ENCODE peak calls at places on chromosome 19, in six cellular contexts. G is RWPE1, U is ascending aorta, T is endothelial cell, W is breast epithelium, B is Caco-2. I is an unnamed sample.

GRCh38 chr19:4534836-4535658 is at the start of gene PLIN5:
- DNase-seq in G (peak; percentile 77), U (no peak), T (peak; percentile 77), W (peak; percentile 74), B (peak; percentile 84), I (peak; percentile 95)

GRCh38 chr19:53982611-53983010 is 8.8 kb upstream of the CACNG6 start:
- DNase-seq in W (no peak), U (no peak), T (no peak), B (no peak), G (no peak), I (peak; percentile 36)

GRCh38 chr19:35883920-35884319 is 15.5 kb downstream of the APLP1 start:
- DNase-seq in G (no peak), B (no peak), U (no peak), T (no peak), W (no peak), I (no peak)

GRCh38 chr19:5251096-5252065 is 89.2 kb downstream of the PTPRS start:
- DNase-seq in B (no peak), G (no peak), T (no peak), W (no peak), U (no peak), I (peak; percentile 49)

GRCh38 chr19:7705387-7706187 is 3.7 kb upstream of the FCER2 start:
- DNase-seq in W (no peak), U (no peak), G (no peak), B (no peak), T (no peak), I (no peak)

GRCh38 chr19:4537953-4538600 is 1.8 kb downstream of the LRG1 start:
- DNase-seq in T (no peak), B (no peak), U (no peak), W (no peak), G (no peak), I (peak; percentile 64)

GRCh38 chr19:4977299-4978174 is 8.6 kb downstream of the KDM4B start:
- DNase-seq in G (peak; percentile 57), B (no peak), T (no peak), W (no peak), U (no peak), I (no peak)

GRCh38 chr19:38304866-38305429 is 897 bp downstream of the C19orf33 start:
- DNase-seq in G (peak; percentile 93), T (peak; percentile 44), W (peak; percentile 74), U (no peak), B (peak; percentile 93), I (peak; percentile 99)

GRCh38 chr19:16596399-16596798 is 24.2 kb upstream of the SLC35E1 start:
- DNase-seq in T (no peak), W (no peak), G (peak; percentile 56), U (no peak), B (no peak), I (no peak)

GRCh38 chr19:42207767-42208259 is 9.7 kb downstream of the DEDD2 start:
- DNase-seq in T (no peak), U (no peak), G (peak; percentile 71), B (no peak), W (no peak), I (no peak)

GRCh38 chr19:49224856-49225255 is 67.3 kb downstream of the TRPM4 start:
- DNase-seq in B (peak; percentile 71), U (no peak), T (peak; percentile 74), W (no peak), G (peak; percentile 65), I (peak; percentile 87)

DNA sequence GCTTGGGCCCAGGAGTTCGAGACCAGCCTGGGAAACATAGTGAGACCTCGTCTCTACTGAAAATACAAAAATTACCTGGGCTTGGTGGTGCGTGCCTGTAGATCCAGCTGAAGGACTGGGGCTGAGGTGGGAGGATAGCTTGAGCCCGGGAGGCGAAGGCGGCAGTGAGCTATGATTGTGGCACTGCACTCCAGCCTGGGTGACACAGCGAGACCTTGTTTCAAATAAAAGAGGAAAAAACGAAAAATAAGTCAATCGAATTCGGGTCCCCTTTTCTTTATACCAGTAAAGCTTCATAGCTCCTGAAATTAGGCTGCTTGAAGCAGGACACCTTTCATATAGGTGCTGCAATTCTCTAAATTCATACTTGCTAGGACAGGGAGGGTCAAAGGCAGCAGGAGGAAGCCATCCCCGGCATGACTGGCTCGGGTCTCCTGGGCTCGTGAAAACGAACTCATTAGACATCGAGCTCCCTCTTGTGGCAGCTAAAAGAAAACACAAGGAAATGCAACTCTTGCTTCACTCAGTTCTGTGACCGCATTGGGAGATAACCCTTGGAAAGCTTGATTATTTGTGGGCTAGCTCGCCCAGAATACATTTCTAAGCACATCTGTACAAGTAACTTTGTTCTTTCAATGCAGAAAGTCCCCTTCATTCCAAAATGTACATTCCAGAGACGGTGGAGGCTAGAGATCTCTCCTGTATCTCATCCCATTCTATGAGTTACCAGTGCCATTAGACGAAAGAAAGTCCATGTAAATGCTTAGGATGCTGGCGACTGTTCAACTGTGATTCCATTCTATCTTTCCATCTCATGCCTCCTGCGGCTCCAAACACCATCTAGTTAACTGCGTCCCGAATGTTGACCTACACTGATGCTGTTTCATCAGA is 16.8 kb downstream of the FPR2 start:
- DNase-seq in W (no peak), U (peak; percentile 76), B (peak; percentile 67), G (peak; percentile 50), T (peak; percentile 58), I (peak; percentile 72)
- TF ChIP-seq CTCF in W (peak; percentile 54), U (peak; percentile 75), B (peak; percentile 60), G (peak; percentile 77), T (peak; percentile 79), I (peak; percentile 84)

GRCh38 chr19:33022472-33023116 is 42.1 kb downstream of the RHPN2 start:
- DNase-seq in G (no peak), T (peak; percentile 15), U (no peak), B (peak; percentile 51), W (peak; percentile 73), I (peak; percentile 95)
- TF ChIP-seq CTCF in G (no peak), T (no peak), U (no peak), B (peak; percentile 30), W (no peak), I (peak; percentile 80)

GRCh38 chr19:19343762-19344161 is 23.1 kb downstream of the MAU2 start:
- DNase-seq in T (no peak), U (no peak), G (no peak), B (no peak), W (no peak), I (no peak)

GRCh38 chr19:19345232-19345631 is 24.6 kb downstream of the MAU2 start:
- DNase-seq in G (no peak), T (no peak), U (no peak), B (no peak), W (no peak), I (no peak)

GRCh38 chr19:19341026-19341425 is 20.4 kb downstream of the MAU2 start:
- DNase-seq in W (no peak), B (no peak), U (no peak), G (no peak), T (no peak), I (no peak)

GRCh38 chr19:19343016-19343362 is 22.4 kb downstream of the MAU2 start:
- DNase-seq in U (no peak), G (no peak), B (no peak), T (no peak), W (no peak), I (no peak)

GRCh38 chr19:19342086-19343015 is 21.7 kb downstream of the MAU2 start:
- DNase-seq in G (peak; percentile 58), W (peak; percentile 58), U (peak; percentile 70), B (peak; percentile 69), T (peak; percentile 91), I (peak; percentile 92)
- TF ChIP-seq CTCF in G (peak; percentile 95), W (peak; percentile 37), U (peak; percentile 71), B (peak; percentile 87), T (peak; percentile 87), I (peak; percentile 98)

GRCh38 chr19:19911150-19911549 is 10.4 kb downstream of the ZNF93 start:
- DNase-seq in W (no peak), B (no peak), T (no peak), U (no peak), G (no peak), I (no peak)
- TF ChIP-seq CTCF in W (no peak), B (no peak), T (no peak), U (no peak), G (no peak), I (no peak)